ENCODE peak calls at places on chromosomes 16 and 17, in six cellular contexts. W, Z, R, I, F and P are unnamed samples.

GRCh38 chr16:75948886-75949285 is 222.6 kb upstream of the CPHXL start:
- DNase-seq in W (no peak), Z (no peak), R (no peak), I (no peak), F (no peak), P (no peak)

GRCh38 chr17:12078791-12079190 is 58.1 kb downstream of the MAP2K4 start:
- DNase-seq in W (no peak), Z (no peak), R (no peak), I (no peak), F (no peak), P (no peak)

GRCh38 chr17:69567130-69567529 is 152.6 kb downstream of the MAP2K6 start:
- DNase-seq in W (no peak), Z (no peak), R (no peak), I (no peak), F (no peak), P (peak; percentile 13)

GRCh38 chr17:64315032-64315490 is 52.0 kb upstream of the TEX2 start:
- DNase-seq in W (no peak), Z (no peak), R (no peak), I (no peak), F (peak; percentile 72), P (no peak)

GRCh38 chr16:87702325-87702811 is 63.4 kb downstream of the KLHDC4 start:
- DNase-seq in W (peak; percentile 76), Z (peak; percentile 31), R (no peak), I (no peak), F (no peak), P (peak; percentile 53)

GRCh38 chr16:67019171-67019570 is 9.8 kb upstream of the CBFB start:
- DNase-seq in W (no peak), Z (no peak), R (no peak), I (no peak), F (no peak), P (peak; percentile 1)

GRCh38 chr16:89061086-89061485 is 32.6 kb upstream of the ACSF3 start:
- DNase-seq in W (no peak), Z (no peak), R (no peak), I (no peak), F (no peak), P (no peak)

GRCh38 chr16:72189865-72190371 is 18.0 kb upstream of the PMFBP1 start:
- DNase-seq in W (no peak), Z (no peak), R (no peak), I (peak; percentile 14), F (no peak), P (no peak)

GRCh38 chr17:19019041-19019941 is 14.7 kb upstream of the FAM83G start:
- DNase-seq in W (no peak), Z (no peak), R (no peak), I (no peak), F (no peak), P (no peak)

GRCh38 chr17:74959826-74960738 is 12.5 kb downstream of the HID1 start:
- DNase-seq in W (no peak), Z (no peak), R (no peak), I (no peak), F (no peak), P (no peak)

GRCh38 chr17:63278731-63279442 is 167.2 kb downstream of the CYB561 start:
- DNase-seq in W (peak; percentile 15), Z (no peak), R (no peak), I (no peak), F (no peak), P (no peak)

GRCh38 chr17:77555110-77555509 is 403.4 kb upstream of the TNRC6C start:
- DNase-seq in W (no peak), Z (no peak), R (no peak), I (no peak), F (no peak), P (no peak)

GRCh38 chr17:58331815-58332719 is 3.5 kb upstream of the TSPOAP1 start:
- DNase-seq in W (peak; percentile 97), Z (no peak), R (no peak), I (no peak), F (peak; percentile 77), P (no peak)

GRCh38 chr16:4724661-4725270 is 9.3 kb downstream of the ANKS3 start:
- DNase-seq in W (no peak), Z (no peak), R (no peak), I (no peak), F (no peak), P (no peak)

GRCh38 chr16:15856901-15857778 is at the start of gene MYH11:
- DNase-seq in W (no peak), Z (peak; percentile 7), R (no peak), I (no peak), F (peak; percentile 29), P (peak; percentile 7)

GRCh38 chr16:12089492-12090161 is 113.1 kb downstream of the SNX29 start:
- DNase-seq in W (peak; percentile 74), Z (no peak), R (no peak), I (peak; percentile 22), F (peak; percentile 52), P (no peak)

GRCh38 chr16:74448990-74449389 is 27.7 kb upstream of the CLEC18B start:
- DNase-seq in W (no peak), Z (no peak), R (no peak), I (no peak), F (peak; percentile 81), P (no peak)

GRCh38 chr17:50884354-50885311 is 18.5 kb upstream of the TOB1 start:
- DNase-seq in W (no peak), Z (no peak), R (no peak), I (no peak), F (peak; percentile 75), P (peak; percentile 99)